ENCODE peak calls at places on chromosomes 7 and 10, in six cellular contexts. F is T-helper 1 cell; V is activated gamma-delta T cell treated with anti-CD3 and anti-CD28 coated beads, Interleukin-2, amount 50 U/mL, for 16 hours; W is SHP77; E is Right ventricle myocardium inferior; O is PC-9. R is an unnamed sample.

GRCh38 chr10:79047875-79048638 is 20.7 kb upstream of the ZMIZ1 start:
- DNase-seq in W (no peak), F (no peak), O (no peak), E (no peak), V (no peak), R (no peak)

GRCh38 chr7:13920053-13920697 is 69.3 kb downstream of the ETV1 start:
- DNase-seq in W (peak; percentile 98), E (no peak), O (peak; percentile 69), F (no peak), V (no peak), R (peak; percentile 100)

GRCh38 chr7:116122972-116123595 is 87.3 kb upstream of the TES start:
- DNase-seq in E (no peak), O (peak; percentile 12), W (peak; percentile 17), F (no peak), V (no peak), R (peak; percentile 30)

GRCh38 chr7:111137296-111138195 is 46.6 kb downstream of the LRRN3 start:
- DNase-seq in F (no peak), O (peak; percentile 18), E (no peak), V (no peak), W (no peak), R (peak; percentile 3)

GRCh38 chr10:90674927-90675326 is 182.9 kb downstream of the HTR7 start:
- DNase-seq in F (no peak), V (no peak), O (peak; percentile 2), W (no peak), E (no peak), R (peak; percentile 96)

GRCh38 chr10:1050145-1050544 is 1.2 kb upstream of the IDI1 start:
- DNase-seq in F (no peak), V (no peak), W (no peak), O (no peak), E (no peak), R (no peak)

GRCh38 chr7:27235387-27236052 is 7.1 kb upstream of the EVX1 start:
- DNase-seq in V (no peak), E (peak; percentile 75), F (no peak), O (peak; percentile 74), W (no peak), R (no peak)

GRCh38 chr7:143456992-143457793 is 13.9 kb downstream of the TAS2R60 start:
- DNase-seq in V (no peak), O (no peak), W (no peak), F (no peak), E (no peak), R (peak; percentile 14)

GRCh38 chr7:150399861-150400778 is 21.0 kb downstream of the ZNF775 start:
- DNase-seq in V (no peak), O (peak; percentile 86), E (peak; percentile 17), W (no peak), F (no peak), R (peak; percentile 37)

GRCh38 chr7:138699661-138700060 is 1.5 kb downstream of the SVOPL start:
- DNase-seq in W (no peak), F (no peak), E (no peak), V (no peak), O (no peak), R (no peak)

GRCh38 chr10:129288940-129289468 is 178.0 kb upstream of the MGMT start:
- DNase-seq in E (peak; percentile 60), F (no peak), O (no peak), V (no peak), W (no peak), R (no peak)

GRCh38 chr7:133912916-133913697 is 214.0 kb upstream of the LRGUK start:
- DNase-seq in F (no peak), E (no peak), W (no peak), O (no peak), V (no peak), R (peak; percentile 68)

GRCh38 chr10:49179699-49180511 is 8.3 kb downstream of the TMEM273 start:
- DNase-seq in V (no peak), F (no peak), O (no peak), E (no peak), W (no peak), R (no peak)

GRCh38 chr10:119518176-119518575 is 24.3 kb downstream of the RGS10 start:
- DNase-seq in O (no peak), F (no peak), W (no peak), E (no peak), V (no peak), R (no peak)

GRCh38 chr10:49183596-49184542 is 4.3 kb downstream of the TMEM273 start:
- DNase-seq in W (no peak), O (no peak), V (no peak), E (no peak), F (no peak), R (no peak)

GRCh38 chr10:97648557-97649404 is 8.3 kb downstream of the PI4K2A start:
- DNase-seq in O (peak; percentile 49), V (peak; percentile 26), F (no peak), E (no peak), W (no peak), R (peak; percentile 95)

GRCh38 chr10:6269953-6270867 is 67.5 kb downstream of the PFKFB3 start:
- DNase-seq in E (no peak), O (no peak), W (no peak), V (peak; percentile 66), F (peak; percentile 22), R (no peak)

GRCh38 chr10:132163278-132163765 is 23.4 kb upstream of the DPYSL4 start:
- DNase-seq in F (no peak), V (no peak), O (no peak), E (no peak), W (peak; percentile 71), R (no peak)

GRCh38 chr7:3042861-3043489 is 692 bp downstream of the CARD11 start:
- DNase-seq in F (peak; percentile 35), E (no peak), O (peak; percentile 68), V (peak; percentile 48), W (no peak), R (no peak)

GRCh38 chr10:130301026-130301892 is 165.1 kb downstream of the GLRX3 start:
- DNase-seq in E (peak; percentile 87), O (no peak), W (peak; percentile 72), V (peak; percentile 6), F (peak; percentile 12), R (no peak)

GRCh38 chr7:116395125-116395791 is 104.3 kb upstream of the CAV2 start:
- DNase-seq in W (no peak), E (no peak), F (no peak), O (peak; percentile 85), V (no peak), R (peak; percentile 97)

R was measured in astrocyte.